ENCODE peak calls at places on chromosomes 6 and 20, in nine cellular contexts. Q, Y, Z, T, C, P, H, W and O are unnamed samples.

GRCh38 chr6:169794317-169795055 is 43.1 kb downstream of the ERMARD start:
- DNase-seq in Q (no peak), Y (no peak), Z (no peak), T (no peak), C (no peak), P (peak; percentile 11), H (no peak), W (peak; percentile 29), O (no peak)

GRCh38 chr6:144758602-144759001 is 473.5 kb downstream of the UTRN start:
- DNase-seq in Q (no peak), Y (no peak), Z (no peak), T (peak; percentile 28), C (no peak), P (no peak), H (peak; percentile 14), W (no peak), O (no peak)

GRCh38 chr6:53432318-53433161 is 83.8 kb upstream of the ELOVL5 start:
- DNase-seq in Q (no peak), Y (no peak), Z (no peak), T (peak; percentile 81), C (no peak), P (no peak), H (peak; percentile 86), W (no peak), O (no peak)

GRCh38 chr6:63750400-63750799 is 114.8 kb downstream of the PHF3 start:
- DNase-seq in Q (no peak), Y (no peak), Z (no peak), T (no peak), C (no peak), P (no peak), H (no peak), W (no peak), O (no peak)

GRCh38 chr6:160106010-160106409 is 15.6 kb upstream of the SLC22A1 start:
- DNase-seq in Q (no peak), Y (no peak), Z (no peak), T (no peak), C (no peak), P (no peak), H (no peak), W (no peak), O (no peak)

GRCh38 chr20:1875762-1876161 is 19.4 kb upstream of the SIRPA start:
- DNase-seq in Q (no peak), Y (no peak), Z (no peak), T (no peak), C (no peak), P (no peak), H (no peak), W (no peak), O (no peak)

GRCh38 chr6:16712931-16713484 is 48.3 kb downstream of the ATXN1 start:
- DNase-seq in Q (no peak), Y (peak; percentile 39), Z (no peak), T (peak; percentile 95), C (no peak), P (no peak), H (peak; percentile 96), W (peak; percentile 19), O (no peak)

GRCh38 chr6:114087496-114087895 is 116.5 kb upstream of the HDAC2 start:
- DNase-seq in Q (no peak), Y (no peak), Z (no peak), T (peak; percentile 9), C (no peak), P (no peak), H (no peak), W (no peak), O (no peak)

GRCh38 chr6:35993150-35993549 is 31.3 kb downstream of the SLC26A8 start:
- DNase-seq in Q (no peak), Y (no peak), Z (no peak), T (no peak), C (no peak), P (no peak), H (no peak), W (no peak), O (no peak)

GRCh38 chr6:33607784-33608161 is 13.3 kb upstream of the ITPR3 start:
- DNase-seq in Q (no peak), Y (peak; percentile 54), Z (no peak), T (no peak), C (no peak), P (peak; percentile 48), H (no peak), W (peak; percentile 25), O (no peak)

GRCh38 chr20:48298851-48299484 is 513.7 kb upstream of the SULF2 start:
- DNase-seq in Q (no peak), Y (no peak), Z (no peak), T (peak; percentile 92), C (no peak), P (no peak), H (peak; percentile 97), W (peak; percentile 6), O (no peak)

GRCh38 chr6:13743736-13744127 is 32.1 kb upstream of the RANBP9 start:
- DNase-seq in Q (no peak), Y (no peak), Z (no peak), T (no peak), C (no peak), P (peak; percentile 72), H (no peak), W (no peak), O (no peak)

GRCh38 chr20:58192567-58192966 is 35.9 kb downstream of the ANKRD60 start:
- DNase-seq in Q (no peak), Y (no peak), Z (no peak), T (no peak), C (no peak), P (no peak), H (no peak), W (peak; percentile 18), O (no peak)

GRCh38 chr6:680666-681374 is 12.1 kb downstream of the EXOC2 start:
- DNase-seq in Q (no peak), Y (no peak), Z (no peak), T (no peak), C (no peak), P (no peak), H (no peak), W (no peak), O (no peak)
- H3K4me1 ChIP-seq in Q (peaks cover 8% of the 10 kb centered on the region), Y (peaks cover 41% of the 10 kb centered on the region), Z (peaks cover 8% of the 10 kb centered on the region), T (peaks cover 20% of the 10 kb centered on the region), C (peaks cover 22% of the 10 kb centered on the region), P (peaks cover 10% of the 10 kb centered on the region), H (peaks cover 8% of the 10 kb centered on the region), W (no peaks in the 10 kb centered on the region), O (no peaks in the 10 kb centered on the region)

GRCh38 chr6:143727035-143727434 is 49.3 kb downstream of the PHACTR2 start:
- DNase-seq in Q (no peak), Y (no peak), Z (no peak), T (peak; percentile 22), C (no peak), P (no peak), H (no peak), W (no peak), O (no peak)

GRCh38 chr6:143732539-143732938 is 54.8 kb downstream of the PHACTR2 start:
- DNase-seq in Q (no peak), Y (no peak), Z (no peak), T (no peak), C (no peak), P (no peak), H (no peak), W (no peak), O (no peak)

GRCh38 chr6:143734641-143735063 is 56.9 kb downstream of the PHACTR2 start:
- DNase-seq in Q (no peak), Y (no peak), Z (no peak), T (no peak), C (no peak), P (no peak), H (no peak), W (no peak), O (no peak)

GRCh38 chr6:143733500-143733899 is 55.7 kb downstream of the PHACTR2 start:
- DNase-seq in Q (no peak), Y (no peak), Z (no peak), T (no peak), C (no peak), P (no peak), H (no peak), W (no peak), O (no peak)

GRCh38 chr6:143731789-143732188 is 54.0 kb downstream of the PHACTR2 start:
- DNase-seq in Q (no peak), Y (no peak), Z (no peak), T (no peak), C (no peak), P (no peak), H (no peak), W (no peak), O (no peak)
- H3K27ac ChIP-seq in Q (no peak overlapping the region), Y (no peak overlapping the region), Z (no peak overlapping the region), T (no peak overlapping the region), C (no peak overlapping the region), P (no peak overlapping the region), H (no peak overlapping the region), W (no peak overlapping the region), O (no peak overlapping the region)

DNA sequence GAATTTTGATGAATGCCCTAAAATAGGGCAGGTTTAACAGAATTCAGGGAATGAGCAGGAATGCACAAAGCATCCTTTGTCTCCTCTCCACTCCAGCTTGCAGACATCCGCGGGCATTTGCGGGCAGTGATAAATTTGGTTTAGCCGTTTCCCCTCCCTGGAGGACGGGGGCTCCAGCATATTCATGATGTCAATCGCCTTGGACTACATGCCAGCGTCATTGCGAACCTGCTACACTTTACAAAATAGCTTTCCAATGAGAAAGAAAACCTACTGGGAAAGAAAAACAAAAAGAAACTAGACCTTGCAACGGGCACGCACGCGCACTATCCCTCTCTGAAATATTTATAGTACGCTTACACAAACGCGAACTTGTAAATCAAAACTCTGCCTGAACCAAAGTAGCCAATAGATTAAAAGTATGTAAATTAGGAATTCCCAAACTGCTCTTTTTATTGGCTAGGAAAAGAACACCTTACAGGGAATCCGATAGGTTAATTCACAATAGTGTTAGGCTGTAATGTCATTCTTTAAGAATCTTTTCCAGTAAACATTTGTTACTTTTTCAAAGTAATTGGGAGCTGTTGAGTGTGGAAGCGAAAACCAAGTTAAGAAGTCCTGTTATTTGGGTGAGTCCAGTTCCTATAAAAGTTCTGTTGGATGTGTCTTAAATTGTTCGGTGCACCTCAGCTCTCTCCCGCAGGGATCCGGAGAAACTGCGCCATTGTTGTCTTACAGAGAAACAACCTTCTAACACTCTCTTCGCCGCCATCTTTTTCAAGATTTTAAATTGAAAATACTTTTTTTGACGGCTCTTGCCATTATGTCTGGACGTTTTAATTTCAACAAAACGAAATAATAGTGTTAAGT is 136.7 kb downstream of the HFE start:
- DNase-seq in Q (no peak), Y (no peak), Z (peak; percentile 42), T (peak; percentile 97), C (peak; percentile 78), P (peak; percentile 81), H (peak; percentile 95), W (peak; percentile 51), O (peak; percentile 80)
- H3K4me1 ChIP-seq in Q (no peaks in the 10 kb centered on the region), Y (no peaks in the 10 kb centered on the region), Z (no peaks in the 10 kb centered on the region), T (peaks cover 8% of the 10 kb centered on the region), C (peaks cover 17% of the 10 kb centered on the region), P (peaks cover 8% of the 10 kb centered on the region), H (peaks cover 28% of the 10 kb centered on the region), W (no peaks in the 10 kb centered on the region), O (peaks cover 8% of the 10 kb centered on the region)

DNA sequence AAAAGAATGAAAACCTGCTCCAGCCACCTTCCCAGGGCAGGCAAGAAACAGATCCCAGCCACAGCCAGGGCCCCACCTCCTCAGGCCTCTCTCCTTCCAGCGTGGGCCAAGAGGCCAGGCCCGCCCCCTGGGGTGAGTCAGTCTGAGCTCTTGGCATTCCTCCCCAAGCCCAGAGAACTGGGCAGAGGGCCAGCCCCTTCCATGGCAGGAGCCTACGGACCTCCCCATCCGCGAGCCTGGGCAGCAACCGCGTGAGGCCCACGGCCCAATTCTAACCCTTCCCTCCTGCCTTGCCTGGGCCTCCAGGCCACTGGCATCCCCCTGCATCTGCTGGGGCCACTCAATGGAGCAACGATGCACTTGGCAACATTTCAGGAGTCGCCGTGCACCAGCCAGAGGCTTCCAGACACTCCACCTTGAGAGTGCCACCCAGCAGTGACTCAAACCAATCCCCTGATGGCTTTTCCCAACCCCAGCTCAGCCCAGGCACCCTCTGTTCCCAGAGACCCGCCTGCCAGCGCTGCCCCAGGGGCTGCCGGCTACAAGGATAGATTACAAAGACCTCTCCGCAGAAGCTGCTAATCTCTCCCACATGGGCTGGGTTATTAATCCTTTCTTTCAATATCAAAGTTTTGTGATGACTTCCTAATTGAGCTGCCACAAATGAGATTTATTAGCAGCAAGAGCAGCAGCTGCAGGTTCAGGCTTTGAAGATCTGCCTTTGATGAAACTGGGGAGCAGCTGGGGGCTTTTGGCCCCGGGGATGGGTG is 85.8 kb downstream of the NFATC2 start:
- DNase-seq in Q (no peak), Y (peak; percentile 96), Z (no peak), T (peak; percentile 95), C (no peak), P (peak; percentile 94), H (peak; percentile 98), W (peak; percentile 99), O (peak; percentile 100)
- H3K27ac ChIP-seq in Q (no peak overlapping the region), Y (peak overlapping the region; percentile 32), Z (no peak overlapping the region), T (peak overlapping the region; percentile 58), C (no peak overlapping the region), P (no peak overlapping the region), H (peak overlapping the region; percentile 78), W (peak overlapping the region; percentile 60), O (peak overlapping the region; percentile 90)